ENCODE peak calls at places on chromosomes 6 and 20, in nine cellular contexts. H is adipocyte, Q is HCT116, C is aorta, E is MG63, O is cardiac muscle cell, U is PC-9, M is adrenal gland, B is RWPE2. D is an unnamed sample.

GRCh38 chr6:29593199-29593598 is 8.3 kb downstream of the OR2H2 start:
- DNase-seq in B (no peak), M (no peak), H (no peak), O (peak; percentile 19), E (no peak), C (no peak), U (no peak), Q (no peak), D (no peak)

GRCh38 chr6:153031335-153031955 is 28.9 kb upstream of the MTRF1L start:
- DNase-seq in E (no peak), O (no peak), H (peak; percentile 25), U (no peak), M (no peak), B (no peak), Q (no peak), C (no peak), D (peak; percentile 15)

GRCh38 chr20:20821496-20822260 is 109.2 kb upstream of the RALGAPA2 start:
- DNase-seq in Q (no peak), H (no peak), O (no peak), B (no peak), E (no peak), M (no peak), C (no peak), U (no peak), D (no peak)

GRCh38 chr20:38223743-38224100 is 36.8 kb downstream of the KIAA1755 start:
- DNase-seq in B (no peak), C (peak; percentile 30), U (no peak), H (no peak), Q (no peak), E (no peak), M (no peak), O (no peak), D (no peak)

GRCh38 chr20:9287826-9288225 is 218.9 kb downstream of the PLCB4 start:
- DNase-seq in M (no peak), H (no peak), E (no peak), C (no peak), U (no peak), B (no peak), Q (no peak), O (no peak), D (no peak)

GRCh38 chr6:50922579-50923525 is 104.2 kb downstream of the TFAP2B start:
- DNase-seq in U (no peak), E (no peak), Q (no peak), C (no peak), B (no peak), H (no peak), M (no peak), O (no peak), D (no peak)

GRCh38 chr20:43444107-43444506 is 13.6 kb upstream of the SRSF6 start:
- DNase-seq in M (no peak), O (no peak), B (peak; percentile 51), U (no peak), Q (no peak), C (no peak), H (no peak), E (no peak), D (no peak)

GRCh38 chr6:126530777-126531176 is 190.9 kb downstream of the CENPW start:
- DNase-seq in O (no peak), Q (no peak), B (no peak), M (no peak), H (no peak), E (no peak), C (no peak), U (no peak), D (no peak)

GRCh38 chr6:127980996-127981395 is 80.1 kb upstream of the THEMIS start:
- DNase-seq in E (no peak), B (no peak), U (no peak), M (no peak), C (no peak), O (no peak), Q (no peak), H (no peak), D (no peak)

GRCh38 chr6:158897236-158897635 is 78.1 kb upstream of the EZR start:
- DNase-seq in E (no peak), Q (no peak), O (no peak), B (no peak), C (no peak), M (no peak), U (no peak), H (no peak), D (peak; percentile 9)

GRCh38 chr6:33772114-33772830 is 16.7 kb downstream of the LEMD2 start:
- DNase-seq in U (no peak), H (no peak), B (no peak), E (no peak), O (no peak), C (no peak), Q (no peak), M (no peak), D (peak; percentile 57)
- H3K36me3 ChIP-seq in U (peaks cover 16% of the 10 kb centered on the region), H (peaks cover 48% of the 10 kb centered on the region), B (peaks cover 44% of the 10 kb centered on the region), E (peaks cover 13% of the 10 kb centered on the region), O (peaks cover 35% of the 10 kb centered on the region), C (peaks cover 16% of the 10 kb centered on the region), Q (peaks cover 19% of the 10 kb centered on the region), M (no peaks in the 10 kb centered on the region), D (peaks cover 16% of the 10 kb centered on the region)

GRCh38 chr6:35067234-35067633 is 73.9 kb downstream of the TCP11 start:
- DNase-seq in H (no peak), E (no peak), U (no peak), B (no peak), C (no peak), Q (no peak), O (no peak), M (no peak), D (no peak)

GRCh38 chr6:35068644-35069043 is 72.5 kb downstream of the TCP11 start:
- DNase-seq in M (peak; percentile 56), H (no peak), E (no peak), C (no peak), U (no peak), Q (no peak), B (no peak), O (peak; percentile 51), D (no peak)

GRCh38 chr6:35070111-35070510 is 71.0 kb downstream of the TCP11 start:
- DNase-seq in M (no peak), U (no peak), C (no peak), O (no peak), H (no peak), Q (no peak), B (no peak), E (no peak), D (no peak)

GRCh38 chr6:35068206-35068605 is 72.9 kb downstream of the TCP11 start:
- DNase-seq in E (no peak), M (peak; percentile 77), O (no peak), U (no peak), B (no peak), Q (no peak), C (peak; percentile 49), H (no peak), D (no peak)

GRCh38 chr6:35069262-35069661 is 71.9 kb downstream of the TCP11 start:
- DNase-seq in H (no peak), E (no peak), Q (no peak), C (peak; percentile 14), O (no peak), B (no peak), U (no peak), M (no peak), D (no peak)
- H3K36me3 ChIP-seq in H (peaks cover 8% of the 10 kb centered on the region), E (peaks cover 15% of the 10 kb centered on the region), Q (no peaks in the 10 kb centered on the region), C (peaks cover 1% of the 10 kb centered on the region), O (no peaks in the 10 kb centered on the region), B (peaks cover 3% of the 10 kb centered on the region), U (no peaks in the 10 kb centered on the region), M (no peaks in the 10 kb centered on the region), D (no peaks in the 10 kb centered on the region)

GRCh38 chr20:50584687-50585086 is 74.5 kb downstream of the PTPN1 start:
- DNase-seq in M (no peak), U (no peak), Q (no peak), C (no peak), E (no peak), O (no peak), B (peak; percentile 64), H (peak; percentile 35), D (peak; percentile 46)

GRCh38 chr20:50585678-50586077 is 75.5 kb downstream of the PTPN1 start:
- DNase-seq in C (peak; percentile 56), B (peak; percentile 66), O (no peak), E (no peak), Q (no peak), M (no peak), H (no peak), U (no peak), D (no peak)

GRCh38 chr20:50586531-50587232 is 76.5 kb downstream of the PTPN1 start:
- DNase-seq in H (no peak), U (no peak), Q (no peak), B (peak; percentile 76), E (no peak), M (no peak), C (peak; percentile 69), O (no peak), D (no peak)

GRCh38 chr20:50583422-50584150 is 73.4 kb downstream of the PTPN1 start:
- DNase-seq in C (peak; percentile 41), M (no peak), Q (no peak), B (peak; percentile 70), E (no peak), U (no peak), O (no peak), H (no peak), D (no peak)

DNA sequence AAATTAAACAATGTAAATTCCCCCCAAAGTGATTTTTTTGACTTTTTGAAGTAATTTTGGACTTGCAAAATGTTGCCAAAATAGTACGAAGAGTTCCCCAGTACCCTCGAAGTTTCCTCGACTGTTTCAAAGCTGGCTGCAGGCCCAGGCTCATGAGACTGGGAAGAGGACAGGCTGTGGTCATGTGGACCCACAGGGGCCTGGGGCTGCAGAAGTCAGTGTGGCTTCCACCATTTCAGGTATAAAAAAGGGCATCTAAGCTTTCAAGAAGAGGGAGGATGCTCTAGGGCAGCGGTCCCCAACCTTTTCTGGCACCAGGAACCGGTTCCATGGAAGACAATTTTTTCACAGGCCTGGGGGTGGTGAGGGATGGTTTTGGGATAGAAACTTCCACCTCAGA is 75.0 kb downstream of the PTPN1 start:
- DNase-seq in O (no peak), B (peak; percentile 59), U (no peak), Q (no peak), C (peak; percentile 50), E (no peak), H (no peak), M (no peak), D (no peak)
- H3K36me3 ChIP-seq in O (peaks cover 26% of the 10 kb centered on the region), B (peaks cover 76% of the 10 kb centered on the region), U (peaks cover 17% of the 10 kb centered on the region), Q (peaks cover 35% of the 10 kb centered on the region), C (peaks cover 10% of the 10 kb centered on the region), E (peaks cover 80% of the 10 kb centered on the region), H (peaks cover 93% of the 10 kb centered on the region), M (no peaks in the 10 kb centered on the region), D (peaks cover 24% of the 10 kb centered on the region)

GRCh38 chr6:38695933-38696332 is 7.0 kb downstream of the GLO1 start:
- DNase-seq in C (no peak), E (no peak), M (no peak), U (no peak), H (no peak), Q (no peak), O (no peak), B (no peak), D (no peak)

GRCh38 chr6:38701551-38701950 is 1.4 kb downstream of the GLO1 start:
- DNase-seq in E (no peak), C (no peak), Q (no peak), U (no peak), B (no peak), H (no peak), O (no peak), M (no peak), D (no peak)

GRCh38 chr6:38695227-38695900 is 7.6 kb downstream of the GLO1 start:
- DNase-seq in O (no peak), U (no peak), E (no peak), C (no peak), Q (no peak), B (no peak), M (no peak), H (no peak), D (no peak)

GRCh38 chr6:38697846-38698245 is 5.1 kb downstream of the GLO1 start:
- DNase-seq in B (no peak), O (no peak), U (no peak), H (no peak), M (no peak), C (no peak), E (no peak), Q (no peak), D (no peak)

GRCh38 chr6:38696345-38696744 is 6.6 kb downstream of the GLO1 start:
- DNase-seq in Q (no peak), H (no peak), M (no peak), U (no peak), C (no peak), E (no peak), B (no peak), O (no peak), D (no peak)
- H3K36me3 ChIP-seq in Q (peaks cover 14% of the 10 kb centered on the region), H (no peaks in the 10 kb centered on the region), M (no peaks in the 10 kb centered on the region), U (peaks cover 18% of the 10 kb centered on the region), C (no peaks in the 10 kb centered on the region), E (peaks cover 76% of the 10 kb centered on the region), B (peaks cover 39% of the 10 kb centered on the region), O (no peaks in the 10 kb centered on the region), D (no peaks in the 10 kb centered on the region)

D was measured in GM23248.